ENCODE peak calls at places on chromosomes 6 and 20, in six cellular contexts. One of them, this sample, is unnamed.

GRCh38 chr6:100730001-100730400 is 151.1 kb downstream of the ASCC3 start:
- DNase-seq in OCI-LY7: no peak
- DNase-seq in PC-3: no peak
- DNase-seq in AG04450: no peak
- DNase-seq in MM.1S: no peak
- DNase-seq in WERI-Rb-1: no peak
- DNase-seq in this sample: no peak

GRCh38 chr6:134187751-134188150 is 130.2 kb downstream of the SGK1 start:
- DNase-seq in OCI-LY7: no peak
- DNase-seq in PC-3: no peak
- DNase-seq in AG04450: no peak
- DNase-seq in MM.1S: no peak
- DNase-seq in WERI-Rb-1: no peak
- DNase-seq in this sample: no peak

GRCh38 chr6:299050-299980 is 7.0 kb downstream of the DUSP22 start:
- DNase-seq in OCI-LY7: no peak
- DNase-seq in PC-3: no peak
- DNase-seq in AG04450: no peak
- DNase-seq in MM.1S: no peak
- DNase-seq in WERI-Rb-1: no peak
- DNase-seq in this sample: peak

GRCh38 chr6:169968541-169969270 is 217.3 kb downstream of the ERMARD start:
- DNase-seq in OCI-LY7: no peak
- DNase-seq in PC-3: peak
- DNase-seq in AG04450: no peak
- DNase-seq in MM.1S: no peak
- DNase-seq in WERI-Rb-1: no peak
- DNase-seq in this sample: no peak

GRCh38 chr6:100774681-100775080 is 106.4 kb downstream of the ASCC3 start:
- DNase-seq in OCI-LY7: no peak
- DNase-seq in PC-3: peak
- DNase-seq in AG04450: peak
- DNase-seq in MM.1S: no peak
- DNase-seq in WERI-Rb-1: no peak
- DNase-seq in this sample: peak

GRCh38 chr20:37407117-37407566 is 61.2 kb downstream of the SRC start:
- DNase-seq in OCI-LY7: no peak
- DNase-seq in PC-3: peak
- DNase-seq in AG04450: no peak
- DNase-seq in MM.1S: no peak
- DNase-seq in WERI-Rb-1: no peak
- DNase-seq in this sample: no peak

GRCh38 chr6:43510827-43511163 is 649 bp upstream of the LRRC73 start:
- DNase-seq in OCI-LY7: no peak
- DNase-seq in PC-3: no peak
- DNase-seq in AG04450: no peak
- DNase-seq in MM.1S: no peak
- DNase-seq in WERI-Rb-1: no peak
- DNase-seq in this sample: no peak

GRCh38 chr6:106613590-106613989 is 15.7 kb downstream of the RTN4IP1 start:
- DNase-seq in OCI-LY7: no peak
- DNase-seq in PC-3: no peak
- DNase-seq in AG04450: no peak
- DNase-seq in MM.1S: no peak
- DNase-seq in WERI-Rb-1: no peak
- DNase-seq in this sample: no peak

GRCh38 chr6:148523051-148523450 is 180.4 kb downstream of the SASH1 start:
- DNase-seq in OCI-LY7: no peak
- DNase-seq in PC-3: peak
- DNase-seq in AG04450: no peak
- DNase-seq in MM.1S: no peak
- DNase-seq in WERI-Rb-1: no peak
- DNase-seq in this sample: peak

GRCh38 chr6:162538643-162539064 is 188.9 kb downstream of the PRKN start:
- DNase-seq in OCI-LY7: no peak
- DNase-seq in PC-3: no peak
- DNase-seq in AG04450: no peak
- DNase-seq in MM.1S: no peak
- DNase-seq in WERI-Rb-1: no peak
- DNase-seq in this sample: no peak

GRCh38 chr6:101429291-101429690 is 35.8 kb downstream of the GRIK2 start:
- DNase-seq in OCI-LY7: no peak
- DNase-seq in PC-3: no peak
- DNase-seq in AG04450: no peak
- DNase-seq in MM.1S: no peak
- DNase-seq in WERI-Rb-1: no peak
- DNase-seq in this sample: peak

GRCh38 chr6:131430531-131430930 is 142.5 kb upstream of the ARG1 start:
- DNase-seq in OCI-LY7: no peak
- DNase-seq in PC-3: no peak
- DNase-seq in AG04450: no peak
- DNase-seq in MM.1S: no peak
- DNase-seq in WERI-Rb-1: no peak
- DNase-seq in this sample: no peak

GRCh38 chr20:62876826-62877728 is 15.5 kb upstream of the TCFL5 start:
- DNase-seq in OCI-LY7: no peak
- DNase-seq in PC-3: no peak
- DNase-seq in AG04450: no peak
- DNase-seq in MM.1S: no peak
- DNase-seq in WERI-Rb-1: no peak
- DNase-seq in this sample: peak

GRCh38 chr20:50222568-50223320 is 32.1 kb downstream of the CEBPB start:
- DNase-seq in OCI-LY7: no peak
- DNase-seq in PC-3: no peak
- DNase-seq in AG04450: no peak
- DNase-seq in MM.1S: no peak
- DNase-seq in WERI-Rb-1: no peak
- DNase-seq in this sample: no peak

GRCh38 chr6:45044086-45044485 is 284.0 kb upstream of the RUNX2 start:
- DNase-seq in OCI-LY7: no peak
- DNase-seq in PC-3: no peak
- DNase-seq in AG04450: no peak
- DNase-seq in MM.1S: no peak
- DNase-seq in WERI-Rb-1: peak
- DNase-seq in this sample: no peak

GRCh38 chr20:6333110-6333509 is 210.3 kb upstream of the FERMT1 start:
- DNase-seq in OCI-LY7: no peak
- DNase-seq in PC-3: peak
- DNase-seq in AG04450: no peak
- DNase-seq in MM.1S: no peak
- DNase-seq in WERI-Rb-1: peak
- DNase-seq in this sample: no peak

GRCh38 chr20:33137195-33137594 is 30.8 kb upstream of the BPIFA2 start:
- DNase-seq in OCI-LY7: no peak
- DNase-seq in PC-3: no peak
- DNase-seq in AG04450: no peak
- DNase-seq in MM.1S: no peak
- DNase-seq in WERI-Rb-1: no peak
- DNase-seq in this sample: no peak

DNA sequence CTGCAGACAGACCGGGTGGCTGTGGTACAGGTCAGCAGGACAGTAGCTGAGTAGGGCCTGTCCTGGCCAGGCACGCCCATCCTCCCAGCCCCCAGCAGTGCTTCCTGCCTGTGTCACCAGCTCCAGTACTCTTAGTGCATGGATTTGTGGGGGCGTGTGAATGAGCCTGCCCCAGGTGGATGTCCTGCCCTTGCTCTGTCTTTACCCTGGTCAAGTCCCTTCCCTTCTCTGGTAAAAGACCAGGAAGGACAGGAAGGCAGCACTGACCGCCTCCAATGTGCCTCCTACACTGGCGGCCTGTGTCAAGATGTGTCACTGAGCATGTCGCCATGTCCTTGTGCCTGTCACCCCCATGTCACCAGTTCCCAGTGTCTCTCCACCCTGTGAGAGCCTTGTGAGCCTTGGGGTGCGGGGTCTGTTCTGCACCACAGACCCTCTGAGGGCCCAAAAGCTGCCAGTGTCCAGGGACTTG is 11.9 kb downstream of the TEAD3 start:
- DNase-seq in OCI-LY7: no peak
- DNase-seq in PC-3: peak
- DNase-seq in AG04450: no peak
- DNase-seq in MM.1S: no peak
- DNase-seq in WERI-Rb-1: no peak
- DNase-seq in this sample: no peak
- H3K4me3 ChIP-seq in OCI-LY7: no peak
- H3K4me3 ChIP-seq in PC-3: peak
- H3K4me3 ChIP-seq in AG04450: no peak
- H3K4me3 ChIP-seq in MM.1S: no peak
- H3K4me3 ChIP-seq in WERI-Rb-1: no peak
- H3K4me3 ChIP-seq in this sample: no peak

DNA sequence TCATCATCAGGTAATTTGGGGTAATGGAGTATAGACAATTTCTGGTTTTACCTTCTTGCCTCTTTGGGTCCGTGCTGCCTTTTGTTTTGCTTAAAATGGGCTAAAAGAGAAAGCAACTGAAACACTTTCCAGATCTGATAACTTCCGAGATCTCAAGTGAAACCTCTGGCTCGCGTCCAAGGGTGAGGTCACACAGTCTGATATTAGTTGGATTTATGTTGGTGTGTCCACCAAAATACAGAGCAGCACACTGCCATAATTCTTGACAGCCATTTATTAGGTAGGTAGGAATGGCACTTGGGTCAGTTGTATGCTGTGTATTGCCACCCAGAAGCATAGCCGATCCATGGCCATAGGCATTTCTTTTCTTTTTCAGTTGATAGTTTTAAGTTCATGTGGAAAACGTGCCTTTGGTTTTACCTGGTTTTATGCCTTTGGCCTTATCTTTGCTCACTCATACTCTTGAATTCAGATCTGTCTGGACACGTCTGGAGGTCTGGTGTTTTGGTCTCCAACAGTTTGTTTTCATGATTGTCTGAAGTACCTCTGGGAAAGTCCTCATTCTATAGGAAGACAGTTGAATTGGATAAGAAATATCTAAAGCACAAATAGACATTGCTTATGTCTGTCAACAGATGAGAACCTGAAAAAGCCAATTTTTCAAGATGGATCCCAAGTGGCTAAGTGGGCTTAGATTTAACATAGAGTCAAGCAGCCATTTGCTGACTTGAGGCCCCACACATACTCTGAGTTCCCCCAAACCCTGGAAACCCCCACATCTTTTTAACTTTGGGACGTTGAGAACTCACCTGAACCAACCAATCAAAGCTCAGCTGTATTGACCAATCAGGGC is 320.8 kb downstream of the SOX4 start:
- DNase-seq in OCI-LY7: no peak
- DNase-seq in PC-3: no peak
- DNase-seq in AG04450: no peak
- DNase-seq in MM.1S: no peak
- DNase-seq in WERI-Rb-1: no peak
- DNase-seq in this sample: peak
- H3K4me3 ChIP-seq in OCI-LY7: no peak
- H3K4me3 ChIP-seq in PC-3: no peak
- H3K4me3 ChIP-seq in AG04450: no peak
- H3K4me3 ChIP-seq in MM.1S: no peak
- H3K4me3 ChIP-seq in WERI-Rb-1: no peak
- H3K4me3 ChIP-seq in this sample: no peak

GRCh38 chr20:61360940-61361339 is 108.9 kb downstream of the CDH4 start:
- DNase-seq in OCI-LY7: no peak
- DNase-seq in PC-3: no peak
- DNase-seq in AG04450: no peak
- DNase-seq in MM.1S: no peak
- DNase-seq in WERI-Rb-1: no peak
- DNase-seq in this sample: no peak
- H3K4me3 ChIP-seq in OCI-LY7: no peak
- H3K4me3 ChIP-seq in PC-3: no peak
- H3K4me3 ChIP-seq in AG04450: no peak
- H3K4me3 ChIP-seq in MM.1S: no peak
- H3K4me3 ChIP-seq in WERI-Rb-1: no peak
- H3K4me3 ChIP-seq in this sample: no peak

GRCh38 chr20:57482796-57483195 is 42.1 kb downstream of the CTCFL start:
- DNase-seq in OCI-LY7: no peak
- DNase-seq in PC-3: no peak
- DNase-seq in AG04450: no peak
- DNase-seq in MM.1S: no peak
- DNase-seq in WERI-Rb-1: no peak
- DNase-seq in this sample: no peak

GRCh38 chr20:57480444-57481152 is 44.3 kb downstream of the CTCFL start:
- DNase-seq in OCI-LY7: peak
- DNase-seq in PC-3: no peak
- DNase-seq in AG04450: no peak
- DNase-seq in MM.1S: peak
- DNase-seq in WERI-Rb-1: no peak
- DNase-seq in this sample: no peak

GRCh38 chr20:57483287-57484050 is 41.5 kb downstream of the CTCFL start:
- DNase-seq in OCI-LY7: peak
- DNase-seq in PC-3: no peak
- DNase-seq in AG04450: no peak
- DNase-seq in MM.1S: no peak
- DNase-seq in WERI-Rb-1: no peak
- DNase-seq in this sample: no peak

GRCh38 chr20:57481281-57481711 is 43.6 kb downstream of the CTCFL start:
- DNase-seq in OCI-LY7: peak
- DNase-seq in PC-3: no peak
- DNase-seq in AG04450: no peak
- DNase-seq in MM.1S: peak
- DNase-seq in WERI-Rb-1: no peak
- DNase-seq in this sample: no peak

GRCh38 chr20:57482148-57482547 is 42.8 kb downstream of the CTCFL start:
- DNase-seq in OCI-LY7: peak
- DNase-seq in PC-3: no peak
- DNase-seq in AG04450: no peak
- DNase-seq in MM.1S: peak
- DNase-seq in WERI-Rb-1: no peak
- DNase-seq in this sample: no peak
- H3K4me3 ChIP-seq in OCI-LY7: peak
- H3K4me3 ChIP-seq in PC-3: no peak
- H3K4me3 ChIP-seq in AG04450: no peak
- H3K4me3 ChIP-seq in MM.1S: peak
- H3K4me3 ChIP-seq in WERI-Rb-1: no peak
- H3K4me3 ChIP-seq in this sample: no peak

DNA sequence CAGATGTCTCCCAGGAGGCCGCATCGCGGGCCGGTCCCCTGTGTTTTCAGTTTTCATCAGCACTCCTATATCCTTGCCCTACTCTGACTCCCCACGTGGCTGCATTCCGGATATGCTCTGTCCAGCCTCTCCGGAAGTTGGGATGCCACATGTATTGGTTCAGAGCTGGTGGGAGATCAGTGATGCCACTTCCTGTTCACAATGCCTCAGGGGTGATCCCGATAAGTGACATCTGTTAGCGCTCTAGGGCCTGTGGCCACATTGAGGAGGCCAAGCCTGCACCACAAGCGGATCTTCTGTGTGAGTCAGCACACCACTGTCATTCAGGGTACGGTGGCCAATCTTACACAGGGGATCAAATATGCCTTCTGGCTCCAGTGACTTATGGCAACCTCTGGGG is 57.8 kb downstream of the PPP1R3G start:
- DNase-seq in OCI-LY7: no peak
- DNase-seq in PC-3: no peak
- DNase-seq in AG04450: no peak
- DNase-seq in MM.1S: no peak
- DNase-seq in WERI-Rb-1: no peak
- DNase-seq in this sample: no peak
- H3K4me3 ChIP-seq in OCI-LY7: no peak
- H3K4me3 ChIP-seq in PC-3: no peak
- H3K4me3 ChIP-seq in AG04450: no peak
- H3K4me3 ChIP-seq in MM.1S: no peak
- H3K4me3 ChIP-seq in WERI-Rb-1: no peak
- H3K4me3 ChIP-seq in this sample: no peak

This sample was measured in choroid plexus epithelial cell.